ENCODE peak calls at places on chromosomes 7 and 10, in nine cellular contexts. K is testis, V is lower lobe of right lung, F is AG04450, D is lung, T is PC-3, Q is body of pancreas, A is uterus, J is stomach. N is an unnamed sample.
A peak's percentile ranks its signal among the peaks of the same experiment; 100 is the strongest.

GRCh38 chr10:86254526-86255174 is 111.9 kb downstream of the GRID1 start:
- DNase-seq in J (no peak), F (no peak), Q (no peak), T (peak; percentile 13), A (no peak), D (no peak), K (no peak), V (no peak), N (no peak)

GRCh38 chr7:151115121-151115835 is 29.0 kb downstream of the AGAP3 start:
- DNase-seq in F (no peak), K (no peak), T (peak; percentile 23), A (no peak), V (peak; percentile 50), D (no peak), Q (no peak), J (no peak), N (no peak)

GRCh38 chr10:117541405-117541908 is 1.1 kb upstream of the EMX2 start:
- DNase-seq in J (no peak), V (no peak), D (no peak), A (peak; percentile 92), T (no peak), F (no peak), Q (no peak), K (peak; percentile 88), N (no peak)

GRCh38 chr10:92965314-92965713 is 95.3 kb upstream of the CYP26C1 start:
- DNase-seq in J (no peak), D (no peak), A (no peak), K (no peak), Q (no peak), T (peak; percentile 68), V (no peak), F (no peak), N (no peak)

GRCh38 chr10:26365681-26366327 is 72.3 kb upstream of the APBB1IP start:
- DNase-seq in A (no peak), F (no peak), T (no peak), D (no peak), V (no peak), J (no peak), K (no peak), Q (no peak), N (no peak)

GRCh38 chr7:2680792-2681490 is 7.1 kb upstream of the AMZ1 start:
- DNase-seq in F (no peak), V (peak; percentile 88), T (peak; percentile 79), Q (peak; percentile 87), J (peak; percentile 89), D (peak; percentile 79), A (peak; percentile 78), K (peak; percentile 81), N (no peak)

GRCh38 chr7:80294321-80294720 is 159.7 kb downstream of the GNAI1 start:
- DNase-seq in A (no peak), J (no peak), K (no peak), F (no peak), V (no peak), T (no peak), D (no peak), Q (no peak), N (peak; percentile 14)

GRCh38 chr7:131031100-131031868 is 296.4 kb upstream of the MKLN1 start:
- DNase-seq in T (no peak), J (no peak), D (no peak), K (no peak), F (no peak), Q (no peak), A (no peak), V (no peak), N (no peak)

GRCh38 chr7:77942431-77942830 is 143.9 kb downstream of the PHTF2 start:
- DNase-seq in T (no peak), J (no peak), V (no peak), Q (no peak), A (no peak), D (no peak), K (no peak), F (no peak), N (no peak)

GRCh38 chr7:77944183-77945182 is 145.9 kb downstream of the PHTF2 start:
- DNase-seq in J (no peak), A (no peak), V (no peak), Q (no peak), T (no peak), F (no peak), D (no peak), K (no peak), N (no peak)

GRCh38 chr7:77935652-77936348 is 137.2 kb downstream of the PHTF2 start:
- DNase-seq in F (no peak), J (no peak), A (no peak), K (no peak), Q (no peak), T (peak; percentile 21), D (no peak), V (no peak), N (no peak)

GRCh38 chr7:77940647-77941046 is 142.1 kb downstream of the PHTF2 start:
- DNase-seq in V (no peak), F (peak; percentile 6), D (no peak), J (no peak), K (peak; percentile 52), A (no peak), Q (no peak), T (peak; percentile 45), N (no peak)
- TF ChIP-seq CTCF in V (peak; percentile 60), F (peak; percentile 77), D (peak; percentile 36), J (peak; percentile 35), K (peak; percentile 24), A (peak; percentile 34), Q (peak; percentile 48), T (peak; percentile 79), N (peak; percentile 68)

GRCh38 chr7:55572378-55573233 is at the start of gene VOPP1:
- DNase-seq in A (peak; percentile 72), F (no peak), Q (peak; percentile 64), K (peak; percentile 54), V (peak; percentile 73), D (peak; percentile 50), T (peak; percentile 72), J (peak; percentile 66), N (no peak)

GRCh38 chr7:55573234-55573504 is 867 bp upstream of the VOPP1 start:
- DNase-seq in F (no peak), A (no peak), V (no peak), D (no peak), T (no peak), K (no peak), Q (no peak), J (no peak), N (no peak)

GRCh38 chr7:55575098-55575497 is 2.8 kb upstream of the VOPP1 start:
- DNase-seq in K (no peak), V (no peak), D (no peak), Q (no peak), A (no peak), J (no peak), T (no peak), F (no peak), N (no peak)

GRCh38 chr7:55574062-55574717 is 1.9 kb upstream of the VOPP1 start:
- DNase-seq in D (no peak), Q (no peak), A (no peak), V (no peak), F (no peak), K (no peak), J (no peak), T (no peak), N (no peak)

GRCh38 chr7:55573526-55573925 is 1.2 kb upstream of the VOPP1 start:
- DNase-seq in T (peak; percentile 24), Q (no peak), V (no peak), D (no peak), J (no peak), F (no peak), A (no peak), K (no peak), N (no peak)
- H3K4me3 ChIP-seq in T (peak overlapping the region; percentile 83), Q (no peak overlapping the region), V (no peak overlapping the region), D (no peak overlapping the region), J (no peak overlapping the region), F (peak overlapping the region; percentile 66), A (no peak overlapping the region), K (no peak overlapping the region), N (no peak overlapping the region)

GRCh38 chr10:69102429-69102828 is 14.5 kb downstream of the SRGN start:
- DNase-seq in K (no peak), T (no peak), Q (no peak), A (no peak), V (no peak), D (no peak), J (no peak), F (no peak), N (no peak)

GRCh38 chr10:69104994-69105790 is 17.3 kb downstream of the SRGN start:
- DNase-seq in J (no peak), K (no peak), F (no peak), T (no peak), D (no peak), A (no peak), Q (no peak), V (no peak), N (no peak)

GRCh38 chr10:69103784-69104183 is 15.9 kb downstream of the SRGN start:
- DNase-seq in Q (no peak), T (no peak), F (no peak), D (no peak), K (no peak), J (no peak), A (no peak), V (no peak), N (no peak)

GRCh38 chr10:69106900-69107511 is 17.0 kb upstream of the VPS26A start:
- DNase-seq in F (no peak), T (no peak), D (no peak), A (no peak), V (no peak), K (no peak), Q (no peak), J (no peak), N (no peak)

DNA sequence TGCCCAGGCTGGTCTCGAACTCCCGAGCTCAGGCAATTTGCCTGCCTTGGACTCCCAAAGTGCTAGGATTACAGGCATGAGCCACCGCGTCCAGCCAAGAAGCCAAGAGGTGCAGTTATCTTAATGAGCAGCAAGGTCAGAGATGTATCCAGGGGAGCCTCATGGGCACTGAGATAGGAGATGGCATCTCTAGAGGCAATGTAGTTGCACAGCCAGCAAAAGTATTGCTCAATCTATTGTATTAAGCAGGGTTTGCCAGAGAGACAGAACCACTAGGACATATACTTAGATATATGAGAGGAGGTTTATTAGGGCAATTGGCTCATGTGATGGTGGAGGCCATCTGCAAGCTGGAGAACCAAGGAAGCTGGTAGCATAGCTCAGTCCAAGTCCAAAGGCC is 16.3 kb upstream of the VPS26A start:
- DNase-seq in V (no peak), D (no peak), Q (no peak), J (no peak), A (no peak), K (no peak), F (no peak), T (no peak), N (no peak)
- H3K27me3 ChIP-seq in V (no peaks in the 10 kb centered on the region), D (no peaks in the 10 kb centered on the region), Q (no peaks in the 10 kb centered on the region), J (no peaks in the 10 kb centered on the region), A (no peaks in the 10 kb centered on the region), K (no peaks in the 10 kb centered on the region), F (peaks cover 13% of the 10 kb centered on the region), T (no peaks in the 10 kb centered on the region), N (peaks cover 5% of the 10 kb centered on the region)

DNA sequence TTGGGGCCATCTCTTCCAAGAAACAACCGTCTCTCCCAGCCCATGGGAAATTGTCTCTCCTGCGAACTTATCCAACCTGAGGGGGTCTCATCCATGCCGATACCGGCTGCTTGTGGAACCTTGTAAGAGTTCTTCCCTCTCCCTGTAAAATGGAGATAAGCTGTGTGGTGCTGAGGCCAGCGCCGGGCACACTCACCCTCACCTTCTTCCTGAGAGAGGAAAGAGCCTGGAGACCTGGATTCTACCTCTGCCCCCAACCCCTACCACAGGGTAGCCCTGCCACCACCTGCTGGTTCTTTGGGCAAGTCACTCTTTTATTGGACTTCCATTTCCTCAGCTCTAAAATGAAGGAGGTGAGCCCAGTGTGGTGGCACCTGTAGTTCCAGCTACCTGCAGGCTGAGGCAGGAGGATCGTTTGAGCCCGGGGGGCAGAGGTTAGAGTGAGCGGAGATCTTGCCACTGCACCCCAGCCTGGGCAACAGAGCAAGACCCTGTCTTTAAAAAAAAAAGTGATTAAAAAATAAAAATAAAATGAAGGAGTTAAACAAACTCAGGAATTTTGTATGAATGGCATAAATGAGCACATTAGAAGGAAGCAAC is 38.4 kb upstream of the PSAP start:
- DNase-seq in J (no peak), D (no peak), T (peak; percentile 10), A (no peak), K (no peak), V (no peak), Q (no peak), F (no peak), N (no peak)
- TF ChIP-seq CTCF in J (no peak), D (no peak), T (no peak), A (no peak), K (no peak), V (no peak), Q (no peak), F (no peak), N (no peak)